ENCODE peak calls at places on chromosomes 7 and 10, in four cellular contexts. H is osteoblast, X is brain microvascular endothelial cell, L is fibroblast of lung. R is an unnamed sample.
A peak's percentile ranks its signal among the peaks of the same experiment; 100 is the strongest.

GRCh38 chr7:94436018-94436604 is 41.4 kb downstream of the COL1A2 start:
- DNase-seq in H (peak; percentile 73), X (peak; percentile 73), L (peak; percentile 82), R (no peak)

GRCh38 chr7:21938463-21938862 is 7.2 kb downstream of the CDCA7L start:
- DNase-seq in H (no peak), X (no peak), L (no peak), R (no peak)

GRCh38 chr10:2874963-2875362 is 192.4 kb upstream of the PFKP start:
- DNase-seq in H (no peak), X (no peak), L (no peak), R (peak; percentile 62)

GRCh38 chr7:156082048-156082447 is 269.8 kb upstream of the SHH start:
- DNase-seq in H (no peak), X (no peak), L (no peak), R (no peak)

GRCh38 chr10:102824695-102825094 is 12.5 kb downstream of the CYP17A1 start:
- DNase-seq in H (no peak), X (no peak), L (no peak), R (no peak)

GRCh38 chr10:71089162-71089561 is 123.2 kb upstream of the UNC5B start:
- DNase-seq in H (peak; percentile 43), X (no peak), L (no peak), R (peak; percentile 45)

GRCh38 chr7:139730746-139731612 is 46.8 kb downstream of the HIPK2 start:
- DNase-seq in H (no peak), X (peak; percentile 67), L (peak; percentile 90), R (peak; percentile 83)

GRCh38 chr10:48470893-48471805 is 133.7 kb downstream of the ARHGAP22 start:
- DNase-seq in H (peak; percentile 91), X (peak; percentile 8), L (peak; percentile 45), R (peak; percentile 75)

GRCh38 chr10:59967079-59967478 is 60.7 kb upstream of the CCDC6 start:
- DNase-seq in H (no peak), X (no peak), L (no peak), R (no peak)

GRCh38 chr7:92765725-92766124 is 70.6 kb downstream of the CDK6 start:
- DNase-seq in H (no peak), X (peak; percentile 85), L (peak; percentile 73), R (no peak)

GRCh38 chr7:50367570-50367969 is 63.1 kb downstream of the IKZF1 start:
- DNase-seq in H (no peak), X (no peak), L (no peak), R (no peak)

GRCh38 chr7:139026551-139026950 is 9.3 kb downstream of the ZC3HAV1L start:
- DNase-seq in H (no peak), X (no peak), L (no peak), R (no peak)

GRCh38 chr7:82441916-82442478 is 1.6 kb downstream of the CACNA2D1 start:
- DNase-seq in H (peak; percentile 48), X (no peak), L (peak; percentile 25), R (no peak)

GRCh38 chr7:38462819-38463218 is 168.4 kb downstream of the AMPH start:
- DNase-seq in H (no peak), X (no peak), L (no peak), R (no peak)

GRCh38 chr7:44962483-44963251 is 16.1 kb downstream of the MYO1G start:
- DNase-seq in H (peak; percentile 94), X (no peak), L (no peak), R (peak; percentile 85)

GRCh38 chr7:3867847-3868246 is 566.8 kb downstream of the SDK1 start:
- DNase-seq in H (no peak), X (no peak), L (peak; percentile 92), R (no peak)

GRCh38 chr7:134755422-134756022 is 23.9 kb upstream of the CALD1 start:
- DNase-seq in H (peak; percentile 50), X (peak; percentile 50), L (peak; percentile 58), R (no peak)

GRCh38 chr7:77696057-77696642 is at the start of gene RSBN1L:
- DNase-seq in H (peak; percentile 98), X (peak; percentile 98), L (peak; percentile 97), R (peak; percentile 99)

GRCh38 chr7:34928052-34928451 is 109.2 kb downstream of the DPY19L1 start:
- DNase-seq in H (no peak), X (peak; percentile 33), L (peak; percentile 12), R (no peak)

GRCh38 chr10:112880633-112881530 is 69.2 kb upstream of the TCF7L2 start:
- DNase-seq in H (no peak), X (no peak), L (no peak), R (no peak)

DNA sequence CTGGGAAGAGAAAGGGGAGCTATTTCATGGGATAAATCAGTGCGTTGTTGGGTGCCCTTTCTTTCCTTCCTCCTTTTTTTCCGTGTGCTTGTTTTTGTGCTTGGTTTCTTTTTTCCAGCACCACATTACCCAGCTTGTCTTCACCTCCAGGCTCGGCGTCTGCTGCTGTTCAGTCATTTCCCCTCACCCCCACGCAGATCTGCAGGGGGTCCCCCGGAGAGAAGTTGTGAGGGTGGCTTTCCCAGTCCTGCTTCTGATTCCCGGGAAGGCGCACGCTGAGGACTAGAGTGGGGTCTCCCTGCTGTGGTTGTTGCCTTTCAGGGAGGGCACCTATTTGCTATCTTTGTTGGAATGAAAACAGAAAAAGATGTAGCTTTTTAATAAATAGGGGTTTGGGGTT is 1.6 kb downstream of the CAMK1D start:
- DNase-seq in H (no peak), X (no peak), L (no peak), R (no peak)
- TF ChIP-seq CTCF in H (no peak), X (no peak), L (no peak), R (no peak)

DNA sequence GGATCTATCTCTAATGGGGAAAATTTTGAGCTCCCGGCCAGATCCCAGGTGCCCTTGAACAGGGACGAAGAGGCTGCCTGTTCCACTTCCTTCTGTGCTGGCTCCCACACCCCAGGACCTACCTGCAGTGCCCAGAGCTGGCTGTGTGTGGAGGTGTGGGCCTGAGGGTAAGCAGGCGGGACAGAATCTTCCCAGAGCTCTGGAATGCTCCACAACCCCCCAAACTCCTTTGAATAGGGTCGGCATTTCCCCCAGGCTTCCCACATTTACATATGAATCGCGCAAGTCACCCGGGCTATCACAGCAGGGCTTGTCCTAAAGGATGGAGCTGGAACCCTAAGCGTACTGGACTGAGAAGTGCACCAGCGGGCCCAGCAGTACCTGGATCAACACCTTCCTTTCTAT is 95.9 kb downstream of the DNMBP start:
- DNase-seq in H (no peak), X (no peak), L (no peak), R (no peak)
- TF ChIP-seq CTCF in H (no peak), X (no peak), L (no peak), R (no peak)

GRCh38 chr10:75406158-75407065 is 4.8 kb upstream of the ZNF503 start:
- DNase-seq in H (no peak), X (no peak), L (no peak), R (no peak)

GRCh38 chr10:75408512-75408881 is 6.9 kb upstream of the ZNF503 start:
- DNase-seq in H (no peak), X (no peak), L (no peak), R (no peak)

GRCh38 chr10:75407296-75407715 is 5.7 kb upstream of the ZNF503 start:
- DNase-seq in H (no peak), X (no peak), L (no peak), R (no peak)

GRCh38 chr10:75408911-75409885 is 7.6 kb upstream of the ZNF503 start:
- DNase-seq in H (peak; percentile 99), X (no peak), L (no peak), R (no peak)

GRCh38 chr10:75407716-75408511 is 6.3 kb upstream of the ZNF503 start:
- DNase-seq in H (peak; percentile 95), X (no peak), L (peak; percentile 54), R (peak; percentile 91)
- TF ChIP-seq CTCF in H (no peak), X (no peak), L (no peak), R (no peak)

GRCh38 chr7:74057987-74058386 is 25.6 kb upstream of the LIMK1 start:
- DNase-seq in H (no peak), X (no peak), L (no peak), R (no peak)

GRCh38 chr7:74057216-74057925 is 26.2 kb upstream of the LIMK1 start:
- DNase-seq in H (peak; percentile 77), X (no peak), L (no peak), R (no peak)

GRCh38 chr7:74058486-74058885 is 25.1 kb upstream of the LIMK1 start:
- DNase-seq in H (peak; percentile 38), X (no peak), L (no peak), R (no peak)

GRCh38 chr7:74053589-74054186 is 25.7 kb downstream of the ELN start:
- DNase-seq in H (no peak), X (no peak), L (no peak), R (no peak)

GRCh38 chr7:74056096-74056915 is 27.3 kb upstream of the LIMK1 start:
- DNase-seq in H (peak; percentile 83), X (no peak), L (no peak), R (no peak)
- TF ChIP-seq CTCF in H (no peak), X (no peak), L (no peak), R (no peak)

GRCh38 chr7:13117103-13117502 is 429.7 kb downstream of the ARL4A start:
- DNase-seq in H (no peak), X (peak; percentile 12), L (peak; percentile 61), R (no peak)
- TF ChIP-seq CTCF in H (peak; percentile 60), X (peak; percentile 47), L (peak; percentile 60), R (no peak)

GRCh38 chr7:10889266-10889898 is 84.3 kb upstream of the PHF14 start:
- DNase-seq in H (peak; percentile 32), X (peak; percentile 50), L (peak; percentile 72), R (no peak)
- TF ChIP-seq CTCF in H (peak; percentile 83), X (peak; percentile 85), L (peak; percentile 72), R (no peak)

GRCh38 chr7:120273476-120273975 is 551 bp downstream of the KCND2 start:
- DNase-seq in H (peak; percentile 80), X (no peak), L (peak; percentile 28), R (peak; percentile 84)
- TF ChIP-seq CTCF in H (no peak), X (no peak), L (no peak), R (no peak)

GRCh38 chr7:28062197-28062988 is 118.2 kb downstream of the JAZF1 start:
- DNase-seq in H (peak; percentile 64), X (peak; percentile 71), L (peak; percentile 70), R (no peak)
- TF ChIP-seq CTCF in H (peak; percentile 83), X (peak; percentile 80), L (peak; percentile 77), R (no peak)

DNA sequence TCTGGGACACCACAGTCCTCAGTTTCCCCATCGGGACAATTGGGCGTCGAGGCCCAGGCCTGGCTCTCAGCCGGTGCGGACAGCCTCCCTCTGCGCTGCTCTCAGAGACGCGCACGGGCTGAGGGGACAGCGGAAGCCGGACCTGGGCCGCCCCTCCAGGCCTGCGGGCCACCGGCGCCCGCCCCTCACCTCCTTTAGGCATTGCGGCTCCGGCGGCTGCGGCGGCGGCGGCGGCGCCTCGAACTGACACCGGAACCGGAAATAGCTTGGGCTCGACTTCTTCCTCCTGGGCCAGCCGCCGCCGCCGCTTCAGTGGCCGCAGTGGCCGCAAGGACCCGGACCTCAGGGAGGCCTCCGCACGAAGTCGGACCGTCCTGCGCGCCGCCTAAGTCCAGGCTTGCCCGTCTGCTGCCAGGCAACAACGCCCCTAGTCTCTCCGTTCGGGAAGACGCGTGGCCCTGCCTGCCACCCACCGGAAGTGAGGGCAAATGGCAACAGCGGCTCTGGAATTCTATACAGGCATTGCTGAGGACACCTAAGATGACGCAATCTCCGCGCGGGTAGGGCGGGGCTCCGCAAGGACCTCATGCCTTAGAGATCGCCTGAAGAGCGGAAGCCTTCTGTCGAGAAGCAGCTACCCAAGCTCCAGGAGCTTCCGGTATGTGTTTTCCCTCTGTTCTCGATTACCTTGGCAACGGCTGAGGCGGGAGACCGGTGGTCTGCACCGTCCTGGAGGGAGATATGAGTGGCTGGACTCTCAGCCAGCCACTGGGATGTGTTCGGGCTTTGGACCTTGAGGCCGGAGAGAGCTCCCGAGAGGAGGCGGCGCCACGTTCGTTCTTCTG is at the start of the genes BUD31 and PDAP1:
- DNase-seq in H (peak; percentile 95), X (peak; percentile 90), L (peak; percentile 96), R (peak; percentile 99)
- TF ChIP-seq CTCF in H (no peak), X (no peak), L (no peak), R (no peak)

R was measured in lower leg skin.